ENCODE peak calls at places on chromosomes 6 and 20, in four cellular contexts. W, Y, K and J are unnamed samples.
A peak's percentile ranks its signal among the peaks of the same experiment; 100 is the strongest.

GRCh38 chr6:48315051-48315719 is 204.2 kb upstream of the PTCHD4 start:
- DNase-seq in W (no peak), K (no peak), Y (no peak), J (no peak)

GRCh38 chr6:147166360-147166944 is 37.8 kb upstream of the STXBP5 start:
- DNase-seq in W (peak; percentile 39), K (no peak), Y (no peak), J (peak; percentile 54)

GRCh38 chr20:48189177-48189576 is 403.9 kb upstream of the SULF2 start:
- DNase-seq in Y (peak; percentile 61), W (peak; percentile 22), K (no peak), J (peak; percentile 56)

GRCh38 chr6:33082702-33083101 is 6.9 kb downstream of the HLA-DPB1 start:
- DNase-seq in W (peak; percentile 2), K (no peak), Y (peak; percentile 10), J (no peak)

GRCh38 chr6:28269492-28269891 is 2.5 kb downstream of the ZSCAN26 start:
- DNase-seq in W (peak; percentile 88), Y (peak; percentile 85), K (peak; percentile 74), J (peak; percentile 88)

GRCh38 chr6:43146709-43147108 is 24.4 kb upstream of the SRF start:
- DNase-seq in W (no peak), Y (no peak), K (no peak), J (no peak)

GRCh38 chr6:150406948-150407347 is 38.1 kb downstream of the IYD start:
- DNase-seq in W (no peak), K (no peak), Y (no peak), J (peak; percentile 48)

GRCh38 chr20:38358500-38358998 is 12.3 kb downstream of the LBP start:
- DNase-seq in W (no peak), K (no peak), Y (no peak), J (no peak)

GRCh38 chr6:129493396-129493902 is 216.5 kb downstream of the ARHGAP18 start:
- DNase-seq in K (no peak), W (peak; percentile 68), Y (peak; percentile 52), J (no peak)

GRCh38 chr20:37316116-37316774 is 26.8 kb downstream of the MANBAL start:
- DNase-seq in Y (no peak), W (no peak), K (no peak), J (no peak)

GRCh38 chr6:64439274-64439673 is 803.7 kb downstream of the PHF3 start:
- DNase-seq in Y (no peak), K (no peak), W (no peak), J (peak; percentile 4)

GRCh38 chr6:28383235-28384142 is 16.1 kb downstream of the ZSCAN12 start:
- DNase-seq in W (peak; percentile 82), Y (peak; percentile 65), K (no peak), J (peak; percentile 90)

GRCh38 chr6:71205336-71205956 is 83.2 kb upstream of the OGFRL1 start:
- DNase-seq in K (peak; percentile 25), Y (peak; percentile 56), W (no peak), J (no peak)

GRCh38 chr6:33761922-33762629 is 15.4 kb upstream of the IP6K3 start:
- DNase-seq in Y (peak; percentile 53), W (peak; percentile 39), K (no peak), J (peak; percentile 54)

GRCh38 chr6:148426317-148426977 is 83.8 kb downstream of the SASH1 start:
- DNase-seq in K (no peak), Y (no peak), W (no peak), J (peak; percentile 26)

GRCh38 chr6:170152989-170153388 is 137.9 kb downstream of the DLL1 start:
- DNase-seq in K (no peak), W (no peak), Y (no peak), J (peak; percentile 20)

GRCh38 chr6:121482751-121483150 is 47.3 kb downstream of the GJA1 start:
- DNase-seq in W (no peak), Y (no peak), K (no peak), J (no peak)

GRCh38 chr6:19322691-19323470 is 514.3 kb upstream of the ID4 start:
- DNase-seq in Y (peak; percentile 83), K (peak; percentile 74), W (peak; percentile 88), J (peak; percentile 44)

GRCh38 chr6:12769556-12770255 is 53.1 kb downstream of the PHACTR1 start:
- DNase-seq in K (no peak), W (no peak), Y (peak; percentile 23), J (no peak)

GRCh38 chr20:3156811-3157619 is 2.6 kb downstream of the FASTKD5 start:
- DNase-seq in K (no peak), W (peak; percentile 15), Y (no peak), J (no peak)

GRCh38 chr6:21171801-21172200 is 421.8 kb upstream of the SOX4 start:
- DNase-seq in K (no peak), W (no peak), Y (no peak), J (peak; percentile 11)

GRCh38 chr6:37354526-37355384 is 972 bp downstream of the RNF8 start:
- DNase-seq in W (no peak), K (no peak), Y (peak; percentile 31), J (no peak)

GRCh38 chr6:12516070-12516469 is 200.5 kb upstream of the PHACTR1 start:
- DNase-seq in W (peak; percentile 74), Y (peak; percentile 43), K (no peak), J (peak; percentile 39)

GRCh38 chr6:36848658-36849441 is 9.6 kb upstream of the CPNE5 start:
- DNase-seq in Y (no peak), W (no peak), K (no peak), J (peak; percentile 20)

GRCh38 chr6:63307581-63308246 is 12.1 kb downstream of the LGSN start:
- DNase-seq in Y (peak; percentile 51), W (peak; percentile 74), K (peak; percentile 20), J (peak; percentile 70)

GRCh38 chr20:23156842-23157423 is 70.8 kb upstream of the CD93 start:
- DNase-seq in W (peak; percentile 73), K (no peak), Y (peak; percentile 58), J (no peak)

GRCh38 chr6:128259735-128260685 is 260.4 kb downstream of the PTPRK start:
- DNase-seq in K (no peak), Y (no peak), W (peak; percentile 12), J (no peak)

GRCh38 chr6:17098538-17098937 is 3.3 kb upstream of the STMND1 start:
- DNase-seq in W (peak; percentile 19), Y (no peak), K (no peak), J (no peak)

GRCh38 chr6:56364482-56365313 is 117.3 kb upstream of the COL21A1 start:
- DNase-seq in Y (peak; percentile 76), W (peak; percentile 95), K (peak; percentile 80), J (peak; percentile 84)

GRCh38 chr20:4782373-4782772 is 60.7 kb downstream of the PRND start:
- DNase-seq in W (no peak), Y (no peak), K (no peak), J (no peak)

GRCh38 chr6:5078121-5078695 is 6.9 kb upstream of the PPP1R3G start:
- DNase-seq in W (no peak), Y (no peak), K (no peak), J (no peak)

GRCh38 chr6:35428421-35429149 is 23.6 kb upstream of the FANCE start:
- DNase-seq in W (no peak), Y (no peak), K (no peak), J (no peak)

GRCh38 chr6:152727507-152727906 is 23.1 kb upstream of the VIP start:
- DNase-seq in W (no peak), Y (no peak), K (no peak), J (no peak)

GRCh38 chr6:169439710-169440109 is 186.1 kb upstream of the THBS2 start:
- DNase-seq in W (no peak), Y (no peak), K (no peak), J (no peak)

GRCh38 chr6:107244082-107244741 is 128.9 kb upstream of the BEND3 start:
- DNase-seq in W (no peak), Y (peak; percentile 24), K (no peak), J (no peak)

GRCh38 chr6:110476046-110476849 is at the start of gene SLC22A16:
- DNase-seq in Y (no peak), K (no peak), W (peak; percentile 10), J (no peak)

GRCh38 chr6:167136376-167136775 is 13.5 kb downstream of the CCR6 start:
- DNase-seq in W (no peak), Y (no peak), K (no peak), J (no peak)

GRCh38 chr20:22312744-22313346 is 271.5 kb downstream of the FOXA2 start:
- DNase-seq in W (peak; percentile 61), Y (peak; percentile 40), K (peak; percentile 7), J (peak; percentile 61)

GRCh38 chr6:36700812-36701211 is 3.2 kb downstream of the RAB44 start:
- DNase-seq in K (no peak), W (no peak), Y (no peak), J (no peak)

DNA sequence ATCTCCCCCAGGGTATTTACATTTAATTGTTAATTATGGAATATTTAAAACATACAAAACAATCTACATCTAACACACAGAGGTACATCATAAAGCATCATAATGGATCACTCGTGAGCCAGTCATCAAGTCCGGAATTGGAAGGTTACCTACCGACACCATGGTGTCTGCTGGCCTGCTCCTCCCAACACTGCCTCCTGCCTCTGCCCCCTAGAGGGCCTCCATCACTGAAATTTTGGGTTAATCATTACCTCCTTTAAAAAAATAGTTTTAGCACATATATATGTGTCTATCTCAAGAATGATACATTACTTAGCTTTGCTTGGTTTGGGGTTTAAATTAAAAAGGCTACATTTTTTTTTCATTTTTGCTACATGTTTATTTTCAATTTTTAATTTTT is 114.6 kb upstream of the PDE10A start:
- DNase-seq in K (no peak), Y (no peak), W (no peak), J (no peak)
- TF ChIP-seq CTCF in K (no peak), Y (no peak), W (no peak), J (peak; percentile 21)

GRCh38 chr20:51526105-51526470 is 16.4 kb downstream of the NFATC2 start:
- DNase-seq in Y (no peak), W (no peak), K (no peak), J (no peak)
- H3K4me3 ChIP-seq in Y (no peak overlapping the region), W (no peak overlapping the region), K (no peak overlapping the region), J (no peak overlapping the region)

GRCh38 chr6:118530942-118531341 is 17.2 kb upstream of the PLN start:
- DNase-seq in W (no peak), Y (no peak), K (no peak), J (no peak)
- TF ChIP-seq CTCF in W (no peak), Y (no peak), K (no peak), J (no peak)

GRCh38 chr6:98044168-98044567 is 761.2 kb upstream of the MMS22L start:
- DNase-seq in Y (no peak), W (no peak), K (no peak), J (no peak)

GRCh38 chr6:98039876-98040605 is 757.0 kb upstream of the MMS22L start:
- DNase-seq in K (no peak), Y (peak; percentile 17), W (no peak), J (peak; percentile 8)

GRCh38 chr6:98039443-98039842 is 756.4 kb upstream of the MMS22L start:
- DNase-seq in W (no peak), K (no peak), Y (no peak), J (no peak)

GRCh38 chr6:98041921-98042320 is 758.9 kb upstream of the MMS22L start:
- DNase-seq in W (no peak), K (no peak), Y (no peak), J (no peak)

DNA sequence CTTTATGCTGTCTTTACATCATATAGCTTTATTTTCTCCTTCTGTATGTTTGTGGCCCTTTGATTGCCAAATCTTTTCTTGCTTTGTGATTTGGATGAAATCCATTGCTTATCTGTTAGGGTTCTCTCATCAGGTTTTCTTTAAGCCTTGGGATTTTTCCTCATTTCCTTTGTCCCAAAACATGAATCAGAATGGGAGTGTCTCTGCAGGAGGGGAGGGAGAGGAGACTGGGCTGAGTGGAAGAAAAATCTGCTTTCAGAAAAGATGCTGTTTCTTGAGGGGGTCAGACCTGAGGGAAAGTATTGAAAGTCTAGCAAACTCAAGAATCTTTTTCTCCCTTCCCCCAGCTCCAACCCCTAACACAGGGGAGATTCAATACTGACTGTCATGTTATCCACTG is 758.1 kb upstream of the MMS22L start:
- DNase-seq in Y (no peak), W (no peak), K (no peak), J (no peak)
- H3K4me3 ChIP-seq in Y (no peak overlapping the region), W (no peak overlapping the region), K (no peak overlapping the region), J (no peak overlapping the region)